ENCODE peak calls at places on chromosomes 7 and 10, in four cellular contexts. R is tibial artery, W is T1000, B is body of pancreas. X is an unnamed sample.

GRCh38 chr10:134205-134742 is 981 bp upstream of the ZMYND11 start:
- DNase-seq in R (no peak), W (no peak), B (no peak), X (no peak)

GRCh38 chr7:46680147-46680546 is 759.1 kb upstream of the IGFBP3 start:
- DNase-seq in R (no peak), W (no peak), B (no peak), X (no peak)

GRCh38 chr7:117186631-117187030 is 136.2 kb downstream of the WNT2 start:
- DNase-seq in R (no peak), W (no peak), B (no peak), X (no peak)

GRCh38 chr10:13346280-13346819 is 1.7 kb downstream of the SEPHS1 start:
- DNase-seq in R (no peak), W (peak; percentile 89), B (no peak), X (no peak)

GRCh38 chr10:128982179-128982915 is 484.7 kb upstream of the MGMT start:
- DNase-seq in R (no peak), W (no peak), B (no peak), X (no peak)

GRCh38 chr10:71964669-71965515 is 697 bp downstream of the CHST3 start:
- DNase-seq in R (peak; percentile 91), W (peak; percentile 31), B (no peak), X (peak; percentile 89)

GRCh38 chr10:33134011-33134751 is 176.2 kb upstream of the ITGB1 start:
- DNase-seq in R (peak; percentile 83), W (peak; percentile 79), B (peak; percentile 64), X (no peak)

GRCh38 chr7:125033506-125033905 is 103.9 kb upstream of the POT1 start:
- DNase-seq in R (no peak), W (no peak), B (no peak), X (no peak)

X was measured in suprapubic skin.